ENCODE peak calls at places on chromosome 2, in nine cellular contexts. V is coronary artery; O is M059J; Q is neural progenitor cell; K is iPS DF 19.7; Y is GM19239; N is naive thymus-derived CD8-positive, alpha-beta T cell; C is HCT116; B is mucosa of gallbladder. D is an unnamed sample.

GRCh38 chr2:1727101-1727771 is 17.1 kb downstream of the PXDN start:
- DNase-seq in V (peak), O (no peak), Q (no peak), K (no peak), Y (no peak), N (no peak), C (no peak), B (no peak), D (no peak)

GRCh38 chr2:214450118-214450894 is 39.5 kb downstream of the VWC2L start:
- DNase-seq in V (no peak), O (no peak), Q (no peak), K (no peak), Y (no peak), N (no peak), C (no peak), B (no peak), D (no peak)

GRCh38 chr2:233600361-233600760 is 17.1 kb upstream of the UGT1A8 start:
- DNase-seq in V (no peak), O (no peak), Q (no peak), K (no peak), Y (no peak), N (no peak), C (no peak), B (no peak), D (no peak)

GRCh38 chr2:38863061-38863695 is 12.6 kb downstream of the DHX57 start:
- DNase-seq in V (no peak), O (no peak), Q (no peak), K (no peak), Y (no peak), N (no peak), C (no peak), B (no peak), D (no peak)

GRCh38 chr2:154934213-154934612 is 235.7 kb downstream of the KCNJ3 start:
- DNase-seq in V (no peak), O (no peak), Q (no peak), K (no peak), Y (no peak), N (no peak), C (no peak), B (no peak), D (no peak)

GRCh38 chr2:12774381-12774780 is 57.6 kb downstream of the TRIB2 start:
- DNase-seq in V (no peak), O (no peak), Q (no peak), K (no peak), Y (no peak), N (no peak), C (no peak), B (no peak), D (no peak)

GRCh38 chr2:43737097-43737854 is 36.6 kb upstream of the DYNC2LI1 start:
- DNase-seq in V (peak), O (peak), Q (no peak), K (no peak), Y (no peak), N (no peak), C (peak), B (peak), D (no peak)

GRCh38 chr2:146734042-146734715 is 1110.7 kb upstream of the ACVR2A start:
- DNase-seq in V (no peak), O (peak), Q (peak), K (peak), Y (no peak), N (no peak), C (peak), B (no peak), D (no peak)

GRCh38 chr2:121254748-121255147 is 30.3 kb downstream of the TFCP2L1 start:
- DNase-seq in V (no peak), O (no peak), Q (no peak), K (no peak), Y (no peak), N (no peak), C (no peak), B (no peak), D (no peak)

GRCh38 chr2:15628899-15629855 is 37.5 kb downstream of the DDX1 start:
- DNase-seq in V (no peak), O (no peak), Q (no peak), K (no peak), Y (no peak), N (no peak), C (no peak), B (no peak), D (no peak)

GRCh38 chr2:151326532-151326931 is 30.9 kb upstream of the TNFAIP6 start:
- DNase-seq in V (no peak), O (no peak), Q (no peak), K (no peak), Y (no peak), N (no peak), C (no peak), B (no peak), D (no peak)

GRCh38 chr2:66305714-66306113 is 129.2 kb upstream of the MEIS1 start:
- DNase-seq in V (peak), O (no peak), Q (no peak), K (no peak), Y (no peak), N (no peak), C (no peak), B (peak), D (no peak)

GRCh38 chr2:235939471-235939870 is 228.7 kb downstream of the GBX2 start:
- DNase-seq in V (no peak), O (peak), Q (no peak), K (no peak), Y (no peak), N (no peak), C (no peak), B (no peak), D (no peak)

GRCh38 chr2:38427053-38427452 is 50.0 kb upstream of the ATL2 start:
- DNase-seq in V (no peak), O (no peak), Q (no peak), K (no peak), Y (no peak), N (no peak), C (no peak), B (no peak), D (no peak)

GRCh38 chr2:118387509-118387908 is 299.2 kb downstream of the INSIG2 start:
- DNase-seq in V (no peak), O (peak), Q (no peak), K (no peak), Y (no peak), N (no peak), C (no peak), B (no peak), D (no peak)

GRCh38 chr2:112482309-112483046 is 522 bp downstream of the TTL start:
- DNase-seq in V (peak), O (peak), Q (peak), K (no peak), Y (peak), N (peak), C (no peak), B (peak), D (peak)

GRCh38 chr2:173149491-173149890 is 73.8 kb downstream of the MAP3K20 start:
- DNase-seq in V (no peak), O (no peak), Q (no peak), K (no peak), Y (peak), N (no peak), C (no peak), B (no peak), D (no peak)

GRCh38 chr2:144115892-144116291 is 404.0 kb downstream of the ZEB2 start:
- DNase-seq in V (no peak), O (peak), Q (no peak), K (no peak), Y (no peak), N (no peak), C (no peak), B (no peak), D (no peak)

GRCh38 chr2:156537147-156537546 is 101.0 kb downstream of the GPD2 start:
- DNase-seq in V (no peak), O (peak), Q (no peak), K (no peak), Y (no peak), N (no peak), C (no peak), B (no peak), D (no peak)

GRCh38 chr2:127528487-127528886 is 2.2 kb upstream of the IWS1 start:
- DNase-seq in V (no peak), O (no peak), Q (peak), K (no peak), Y (no peak), N (no peak), C (no peak), B (no peak), D (no peak)

GRCh38 chr2:136916131-136916530 is 150.8 kb downstream of the THSD7B start:
- DNase-seq in V (no peak), O (no peak), Q (no peak), K (no peak), Y (no peak), N (no peak), C (no peak), B (no peak), D (no peak)

GRCh38 chr2:118065927-118066326 is 22.3 kb upstream of the INSIG2 start:
- DNase-seq in V (no peak), O (no peak), Q (no peak), K (no peak), Y (no peak), N (no peak), C (no peak), B (no peak), D (no peak)

GRCh38 chr2:64145760-64146159 is 1.5 kb upstream of the PELI1 start:
- DNase-seq in V (no peak), O (no peak), Q (no peak), K (no peak), Y (no peak), N (no peak), C (no peak), B (no peak), D (peak)

GRCh38 chr2:239603411-239604356 is 202.9 kb upstream of the HDAC4 start:
- DNase-seq in V (no peak), O (no peak), Q (no peak), K (no peak), Y (no peak), N (no peak), C (no peak), B (no peak), D (no peak)

GRCh38 chr2:238974510-238975166 is 126.8 kb downstream of the TWIST2 start:
- DNase-seq in V (peak), O (peak), Q (peak), K (peak), Y (no peak), N (no peak), C (peak), B (peak), D (no peak)

GRCh38 chr2:218262631-218263586 is 2.1 kb downstream of the GPBAR1 start:
- DNase-seq in V (no peak), O (no peak), Q (no peak), K (no peak), Y (no peak), N (no peak), C (no peak), B (no peak), D (no peak)

GRCh38 chr2:63698825-63699548 is 110.2 kb downstream of the MDH1 start:
- DNase-seq in V (peak), O (peak), Q (peak), K (peak), Y (no peak), N (no peak), C (peak), B (peak), D (peak)

GRCh38 chr2:197269173-197269572 is 41.4 kb downstream of the ANKRD44 start:
- DNase-seq in V (no peak), O (peak), Q (no peak), K (no peak), Y (no peak), N (no peak), C (no peak), B (no peak), D (no peak)

GRCh38 chr2:240759454-240759853 is 60.6 kb downstream of the KIF1A start:
- DNase-seq in V (no peak), O (peak), Q (no peak), K (no peak), Y (no peak), N (no peak), C (peak), B (no peak), D (peak)

GRCh38 chr2:209970711-209971110 is 31.7 kb upstream of the RPE start:
- DNase-seq in V (no peak), O (no peak), Q (no peak), K (no peak), Y (no peak), N (no peak), C (no peak), B (no peak), D (no peak)

GRCh38 chr2:69789129-69789528 is 40.3 kb upstream of the GMCL1 start:
- DNase-seq in V (peak), O (peak), Q (no peak), K (no peak), Y (no peak), N (no peak), C (no peak), B (no peak), D (no peak)

GRCh38 chr2:172288603-172289002 is 138.8 kb upstream of the ITGA6 start:
- DNase-seq in V (no peak), O (peak), Q (no peak), K (no peak), Y (no peak), N (peak), C (peak), B (no peak), D (no peak)

GRCh38 chr2:107595749-107596148 is 230.9 kb upstream of the RGPD4 start:
- DNase-seq in V (no peak), O (peak), Q (no peak), K (no peak), Y (no peak), N (no peak), C (no peak), B (no peak), D (no peak)

GRCh38 chr2:58852905-58853304 is 611.8 kb upstream of the FANCL start:
- DNase-seq in V (no peak), O (no peak), Q (no peak), K (no peak), Y (no peak), N (no peak), C (no peak), B (no peak), D (no peak)

GRCh38 chr2:68561372-68561771 is 82.0 kb upstream of the PROKR1 start:
- DNase-seq in V (no peak), O (no peak), Q (no peak), K (no peak), Y (no peak), N (no peak), C (no peak), B (no peak), D (no peak)

GRCh38 chr2:241088376-241088775 is 13.7 kb downstream of the MTERF4 start:
- DNase-seq in V (no peak), O (no peak), Q (no peak), K (no peak), Y (no peak), N (no peak), C (no peak), B (no peak), D (no peak)